ENCODE peak calls at places on chromosome 3, in four cellular contexts. One of them, this sample, is unnamed. For H3K36me3, the result is how much of the 10 kb centered on the place peaks cover.

GRCh38 chr3:78483070-78483469 is 1284.7 kb downstream of the ROBO1 start:
- DNase-seq in Peyer's patch: no peak
- DNase-seq in lower lobe of right lung: no peak
- DNase-seq in MM.1S: no peak
- DNase-seq in this sample: no peak

GRCh38 chr3:57556459-57557087 is 499 bp downstream of the PDE12 start:
- DNase-seq in Peyer's patch: peak
- DNase-seq in lower lobe of right lung: peak
- DNase-seq in MM.1S: peak
- DNase-seq in this sample: no peak

GRCh38 chr3:138854204-138854603 is 19.5 kb upstream of the PIK3CB start:
- DNase-seq in lower lobe of right lung: no peak
- DNase-seq in Peyer's patch: no peak
- DNase-seq in MM.1S: no peak
- DNase-seq in this sample: no peak

GRCh38 chr3:147113293-147114045 is 292.9 kb downstream of the ZIC4 start:
- DNase-seq in Peyer's patch: no peak
- DNase-seq in lower lobe of right lung: no peak
- DNase-seq in MM.1S: peak
- DNase-seq in this sample: no peak

GRCh38 chr3:104273046-104273649 is 1093.6 kb upstream of the ALCAM start:
- DNase-seq in Peyer's patch: no peak
- DNase-seq in MM.1S: peak
- DNase-seq in lower lobe of right lung: no peak
- DNase-seq in this sample: no peak

GRCh38 chr3:11944052-11944673 is 60.0 kb upstream of the SYN2 start:
- DNase-seq in MM.1S: peak
- DNase-seq in lower lobe of right lung: no peak
- DNase-seq in Peyer's patch: no peak
- DNase-seq in this sample: no peak

GRCh38 chr3:146682176-146682575 is 77.0 kb upstream of the PLSCR5 start:
- DNase-seq in Peyer's patch: no peak
- DNase-seq in MM.1S: no peak
- DNase-seq in lower lobe of right lung: no peak
- DNase-seq in this sample: no peak

GRCh38 chr3:59777559-59778178 is 727.8 kb upstream of the CFAP20DC start:
- DNase-seq in lower lobe of right lung: no peak
- DNase-seq in MM.1S: no peak
- DNase-seq in Peyer's patch: no peak
- DNase-seq in this sample: no peak

GRCh38 chr3:623914-624545 is 427.5 kb downstream of the CHL1 start:
- DNase-seq in Peyer's patch: no peak
- DNase-seq in lower lobe of right lung: no peak
- DNase-seq in MM.1S: no peak
- DNase-seq in this sample: no peak

GRCh38 chr3:113773381-113773780 is 26.5 kb downstream of the ATP6V1A start:
- DNase-seq in MM.1S: no peak
- DNase-seq in lower lobe of right lung: no peak
- DNase-seq in Peyer's patch: no peak
- DNase-seq in this sample: no peak

GRCh38 chr3:85483986-85484385 is 525.2 kb downstream of the CADM2 start:
- DNase-seq in MM.1S: no peak
- DNase-seq in lower lobe of right lung: no peak
- DNase-seq in Peyer's patch: no peak
- DNase-seq in this sample: no peak

GRCh38 chr3:55167586-55168317 is 239.9 kb upstream of the LRTM1 start:
- DNase-seq in lower lobe of right lung: no peak
- DNase-seq in MM.1S: no peak
- DNase-seq in Peyer's patch: no peak
- DNase-seq in this sample: no peak

GRCh38 chr3:48478631-48479555 is 25.1 kb downstream of the SHISA5 start:
- DNase-seq in MM.1S: peak
- DNase-seq in Peyer's patch: peak
- DNase-seq in lower lobe of right lung: no peak
- DNase-seq in this sample: peak

GRCh38 chr3:99817047-99817436 is 620 bp upstream of the CMSS1 start:
- DNase-seq in MM.1S: peak
- DNase-seq in Peyer's patch: peak
- DNase-seq in lower lobe of right lung: no peak
- DNase-seq in this sample: no peak

GRCh38 chr3:13665582-13666226 is 116.8 kb downstream of the FBLN2 start:
- DNase-seq in Peyer's patch: no peak
- DNase-seq in MM.1S: no peak
- DNase-seq in lower lobe of right lung: no peak
- DNase-seq in this sample: no peak

GRCh38 chr3:154718716-154719115 is 288.7 kb upstream of the GPR149 start:
- DNase-seq in Peyer's patch: no peak
- DNase-seq in lower lobe of right lung: no peak
- DNase-seq in MM.1S: no peak
- DNase-seq in this sample: no peak

GRCh38 chr3:79947469-79947868 is 179.7 kb upstream of the ROBO1 start:
- DNase-seq in lower lobe of right lung: no peak
- DNase-seq in Peyer's patch: no peak
- DNase-seq in MM.1S: no peak
- DNase-seq in this sample: no peak

GRCh38 chr3:11509175-11510000 is 134.3 kb downstream of the VGLL4 start:
- DNase-seq in MM.1S: no peak
- DNase-seq in Peyer's patch: peak
- DNase-seq in lower lobe of right lung: peak
- DNase-seq in this sample: no peak

GRCh38 chr3:133578548-133579191 is 5.2 kb downstream of the CDV3 start:
- DNase-seq in MM.1S: no peak
- DNase-seq in lower lobe of right lung: no peak
- DNase-seq in Peyer's patch: no peak
- DNase-seq in this sample: no peak

GRCh38 chr3:63644212-63644777 is 8.2 kb upstream of the SNTN start:
- DNase-seq in MM.1S: no peak
- DNase-seq in Peyer's patch: no peak
- DNase-seq in lower lobe of right lung: no peak
- DNase-seq in this sample: no peak

GRCh38 chr3:13017361-13018038 is 55.7 kb downstream of the IQSEC1 start:
- DNase-seq in Peyer's patch: no peak
- DNase-seq in MM.1S: no peak
- DNase-seq in lower lobe of right lung: peak
- DNase-seq in this sample: no peak

GRCh38 chr3:108450444-108450843 is 60.0 kb downstream of the MYH15 start:
- DNase-seq in lower lobe of right lung: no peak
- DNase-seq in Peyer's patch: no peak
- DNase-seq in MM.1S: no peak
- DNase-seq in this sample: no peak

GRCh38 chr3:87867001-87867400 is 191.8 kb downstream of the CGGBP1 start:
- DNase-seq in lower lobe of right lung: no peak
- DNase-seq in MM.1S: no peak
- DNase-seq in Peyer's patch: no peak
- DNase-seq in this sample: no peak

GRCh38 chr3:45123030-45123429 is 23.1 kb downstream of the CDCP1 start:
- DNase-seq in lower lobe of right lung: no peak
- DNase-seq in Peyer's patch: no peak
- DNase-seq in MM.1S: no peak
- DNase-seq in this sample: no peak

GRCh38 chr3:123122525-123123315 is 55.9 kb downstream of the PDIA5 start:
- DNase-seq in MM.1S: no peak
- DNase-seq in lower lobe of right lung: no peak
- DNase-seq in Peyer's patch: no peak
- DNase-seq in this sample: no peak
- H3K36me3 ChIP-seq in MM.1S: under half
- H3K36me3 ChIP-seq in lower lobe of right lung: half or more
- H3K36me3 ChIP-seq in Peyer's patch: under half
- H3K36me3 ChIP-seq in this sample: under half

DNA sequence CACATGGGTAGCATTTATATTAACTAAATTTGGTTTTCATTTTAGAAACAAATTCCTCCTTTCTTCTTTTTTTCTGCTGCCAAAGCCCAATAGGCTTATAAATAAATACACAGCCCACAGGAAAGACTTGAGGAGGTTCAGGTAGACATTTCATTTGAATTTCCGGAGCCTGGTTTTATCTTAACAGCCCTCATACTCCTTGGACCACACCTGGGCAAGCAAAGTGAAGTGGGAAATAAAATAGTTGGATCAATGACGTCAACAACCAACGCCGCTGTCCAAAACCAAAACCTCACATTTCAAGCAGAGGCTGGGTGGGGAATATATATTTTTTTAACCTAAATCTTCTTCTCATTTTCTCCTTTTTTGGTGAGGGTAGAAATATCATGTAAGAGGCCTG is 53.2 kb downstream of the RFTN1 start:
- DNase-seq in lower lobe of right lung: no peak
- DNase-seq in MM.1S: no peak
- DNase-seq in Peyer's patch: no peak
- DNase-seq in this sample: no peak
- H3K27ac ChIP-seq in lower lobe of right lung: peak
- H3K27ac ChIP-seq in MM.1S: no peak
- H3K27ac ChIP-seq in Peyer's patch: no peak
- H3K27ac ChIP-seq in this sample: no peak

DNA sequence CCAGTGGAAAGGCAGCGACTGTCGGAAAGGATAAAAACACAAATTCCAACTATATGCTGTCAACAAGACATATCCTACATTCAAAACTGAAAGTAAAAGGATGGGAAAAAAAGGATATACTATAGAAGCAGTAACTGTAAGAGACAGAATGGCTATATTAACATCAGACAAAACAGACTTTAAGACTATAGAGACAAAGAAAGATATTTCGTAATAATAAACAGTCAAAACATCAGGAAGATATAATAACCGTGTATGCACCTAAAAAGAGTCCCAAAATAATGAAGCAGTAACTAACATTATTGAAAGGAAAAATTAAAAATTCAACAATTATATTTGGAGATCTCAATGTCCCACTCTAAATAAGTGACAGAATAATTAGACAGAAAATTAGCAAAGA is 48.2 kb downstream of the ZNF148 start:
- DNase-seq in Peyer's patch: no peak
- DNase-seq in MM.1S: no peak
- DNase-seq in lower lobe of right lung: no peak
- DNase-seq in this sample: no peak
- H3K36me3 ChIP-seq in Peyer's patch: under half
- H3K36me3 ChIP-seq in MM.1S: under half
- H3K36me3 ChIP-seq in lower lobe of right lung: under half
- H3K36me3 ChIP-seq in this sample: under half

GRCh38 chr3:30350011-30350410 is 256.4 kb upstream of the TGFBR2 start:
- DNase-seq in MM.1S: no peak
- DNase-seq in Peyer's patch: no peak
- DNase-seq in lower lobe of right lung: no peak
- DNase-seq in this sample: no peak
- H3K27ac ChIP-seq in MM.1S: no peak
- H3K27ac ChIP-seq in Peyer's patch: no peak
- H3K27ac ChIP-seq in lower lobe of right lung: no peak
- H3K27ac ChIP-seq in this sample: no peak

GRCh38 chr3:195139091-195139875 is 131.7 kb downstream of the XXYLT1 start:
- DNase-seq in MM.1S: no peak
- DNase-seq in Peyer's patch: no peak
- DNase-seq in lower lobe of right lung: no peak
- DNase-seq in this sample: no peak

GRCh38 chr3:195140816-195141793 is 129.9 kb downstream of the XXYLT1 start:
- DNase-seq in MM.1S: no peak
- DNase-seq in lower lobe of right lung: no peak
- DNase-seq in Peyer's patch: no peak
- DNase-seq in this sample: no peak

GRCh38 chr3:195137638-195138588 is 133.0 kb downstream of the XXYLT1 start:
- DNase-seq in MM.1S: no peak
- DNase-seq in Peyer's patch: no peak
- DNase-seq in lower lobe of right lung: no peak
- DNase-seq in this sample: no peak

GRCh38 chr3:195140410-195140809 is 130.5 kb downstream of the XXYLT1 start:
- DNase-seq in Peyer's patch: no peak
- DNase-seq in MM.1S: no peak
- DNase-seq in lower lobe of right lung: no peak
- DNase-seq in this sample: no peak

DNA sequence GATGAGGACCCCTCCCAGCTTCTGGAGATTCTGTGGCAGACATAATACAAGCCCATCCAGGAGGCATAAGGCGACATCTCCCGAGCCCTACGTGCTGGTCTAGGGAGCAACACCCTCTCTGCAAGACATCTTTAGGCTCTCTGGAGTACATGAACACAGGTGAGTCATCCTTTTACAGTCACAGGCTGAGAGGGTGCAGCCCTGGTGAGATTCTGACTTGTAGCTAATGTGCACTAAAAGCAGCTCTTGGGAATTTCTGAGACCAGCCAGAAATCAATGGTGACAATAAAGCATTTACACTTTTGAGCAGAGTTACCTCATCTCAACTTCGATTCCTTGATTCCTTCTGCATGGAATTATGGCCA is 131.1 kb downstream of the XXYLT1 start:
- DNase-seq in MM.1S: no peak
- DNase-seq in Peyer's patch: no peak
- DNase-seq in lower lobe of right lung: no peak
- DNase-seq in this sample: no peak
- H3K36me3 ChIP-seq in MM.1S: under half
- H3K36me3 ChIP-seq in Peyer's patch: under half
- H3K36me3 ChIP-seq in lower lobe of right lung: under half
- H3K36me3 ChIP-seq in this sample: under half

GRCh38 chr3:36965440-36965839 is 20.6 kb upstream of the TRANK1 start:
- DNase-seq in lower lobe of right lung: peak
- DNase-seq in MM.1S: no peak
- DNase-seq in Peyer's patch: no peak
- DNase-seq in this sample: no peak
- H3K27ac ChIP-seq in lower lobe of right lung: peak
- H3K27ac ChIP-seq in MM.1S: no peak
- H3K27ac ChIP-seq in Peyer's patch: no peak
- H3K27ac ChIP-seq in this sample: no peak

DNA sequence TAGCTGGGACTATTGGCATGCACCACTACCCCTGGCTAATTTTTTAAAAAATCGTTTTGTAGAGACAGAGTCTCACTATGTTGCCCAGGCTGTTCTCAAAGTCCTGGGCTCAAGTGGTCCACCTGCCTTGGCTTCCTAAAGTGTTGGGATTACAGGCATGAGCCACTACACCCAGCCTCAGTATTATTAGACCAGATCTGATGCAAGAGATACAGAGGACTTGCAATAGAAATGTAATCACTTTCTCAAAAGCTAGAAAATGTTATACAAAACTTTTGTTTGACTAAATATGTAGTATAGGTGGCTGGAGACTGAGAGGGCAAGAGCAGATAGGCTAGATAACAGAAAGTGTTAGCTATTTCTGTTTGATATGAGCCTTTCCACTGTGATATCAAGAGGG is 531.9 kb downstream of the SOX2 start:
- DNase-seq in lower lobe of right lung: no peak
- DNase-seq in MM.1S: no peak
- DNase-seq in Peyer's patch: no peak
- DNase-seq in this sample: no peak
- H3K36me3 ChIP-seq in lower lobe of right lung: under half
- H3K36me3 ChIP-seq in MM.1S: under half
- H3K36me3 ChIP-seq in Peyer's patch: under half
- H3K36me3 ChIP-seq in this sample: under half

DNA sequence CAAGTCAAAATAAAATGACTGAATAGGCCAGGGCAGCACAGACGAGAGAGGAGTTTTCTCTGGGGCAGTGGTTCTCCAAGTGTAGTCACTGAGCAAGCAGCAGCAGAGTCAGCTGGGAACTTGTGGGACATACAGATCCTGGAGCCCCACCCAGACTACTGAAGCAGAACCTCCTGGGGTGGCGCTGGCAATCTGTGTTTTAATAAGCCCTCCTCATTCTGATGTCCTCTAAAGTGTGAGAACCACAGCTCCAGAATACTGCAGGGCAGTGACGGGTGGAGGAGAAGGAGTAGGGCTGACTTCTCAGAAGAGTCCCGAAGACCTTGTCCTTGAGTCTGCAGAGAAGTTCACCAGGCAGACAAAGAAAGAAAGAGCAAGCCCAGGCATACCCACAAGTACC is 251.3 kb upstream of the HES1 start:
- DNase-seq in lower lobe of right lung: no peak
- DNase-seq in Peyer's patch: no peak
- DNase-seq in MM.1S: no peak
- DNase-seq in this sample: no peak
- H3K27ac ChIP-seq in lower lobe of right lung: no peak
- H3K27ac ChIP-seq in Peyer's patch: no peak
- H3K27ac ChIP-seq in MM.1S: no peak
- H3K27ac ChIP-seq in this sample: no peak